ENCODE peak calls at places on chromosomes 4 and X, in five cellular contexts. O is HFF-Myc; C is stimulated activated CD8-positive, alpha-beta memory T cell treated with anti-CD3 and anti-CD28 coated beads, Interleukin-15, amount 100 ng/mL, for 48 hours; F is KG1; M is transverse colon. Q is an unnamed sample.
A peak's percentile ranks its signal among the peaks of the same experiment; 100 is the strongest.

GRCh38 chr4:101843054-101843453 is 52.5 kb downstream of the BANK1 start:
- DNase-seq in C (no peak), M (no peak), O (no peak), F (no peak), Q (no peak)

GRCh38 chr4:187565416-187565815 is 430.2 kb upstream of the ZFP42 start:
- DNase-seq in C (no peak), M (no peak), O (no peak), F (no peak), Q (no peak)

GRCh38 chrX:149682956-149683947 is 28.6 kb upstream of the MAGEA11 start:
- DNase-seq in O (no peak), C (no peak), F (no peak), M (no peak), Q (no peak)

GRCh38 chr4:124903995-124904722 is 191.6 kb upstream of the ANKRD50 start:
- DNase-seq in O (peak; percentile 54), F (no peak), C (no peak), M (no peak), Q (no peak)

GRCh38 chr4:110869114-110869513 is 246.2 kb upstream of the PITX2 start:
- DNase-seq in M (no peak), O (no peak), F (no peak), C (no peak), Q (no peak)

GRCh38 chr4:15161439-15161838 is 159.2 kb downstream of the CPEB2 start:
- DNase-seq in C (no peak), O (no peak), F (no peak), M (no peak), Q (no peak)

GRCh38 chrX:630922-631496 is 418 bp downstream of the SHOX start:
- DNase-seq in F (no peak), M (no peak), C (no peak), O (no peak), Q (no peak)

GRCh38 chrX:153598541-153599191 is at the start of gene CCNQ:
- DNase-seq in M (peak; percentile 36), C (no peak), F (no peak), O (no peak), Q (peak; percentile 6)

GRCh38 chr4:81198151-81198550 is 16.9 kb downstream of the PRKG2 start:
- DNase-seq in F (no peak), C (no peak), O (no peak), M (no peak), Q (no peak)

GRCh38 chrX:97330150-97330549 is 446.4 kb downstream of the RPA4 start:
- DNase-seq in F (no peak), C (no peak), O (no peak), M (no peak), Q (peak; percentile 1)

GRCh38 chr4:186755550-186756519 is 32.2 kb upstream of the FAT1 start:
- DNase-seq in C (no peak), M (peak; percentile 22), F (no peak), O (no peak), Q (no peak)

GRCh38 chr4:184382189-184382846 is 92.0 kb downstream of the IRF2 start:
- DNase-seq in M (peak; percentile 37), O (no peak), F (no peak), C (no peak), Q (no peak)

Q was measured in stimulated activated CD4-positive, alpha-beta T cell treated with anti-CD3 and anti-CD28 coated beads, Interleukin-1b, Interleukin-23, amount 100 ng/mL, for 48 hours.